ENCODE peak calls at places on chromosomes 2 and 18, in ten cellular contexts. O, B, X, H, T, Q, A, I, G and V are unnamed samples.

GRCh38 chr2:70871398-70872211 is 36.0 kb upstream of the CD207 start:
- DNase-seq in O (peak), X (peak), I (peak), H (peak), Q (peak), A (peak), G (peak), T (peak), B (peak), V (peak)

GRCh38 chr18:63511285-63511684 is 30.9 kb upstream of the SERPINB12 start:
- DNase-seq in O (no peak), X (peak), B (no peak), T (no peak), H (no peak), A (no peak), Q (no peak), G (peak), I (peak), V (no peak)

GRCh38 chr2:231761735-231762134 is 19.3 kb downstream of the PDE6D start:
- DNase-seq in I (no peak), H (no peak), A (no peak), Q (no peak), T (no peak), X (no peak), B (no peak), G (no peak), O (peak), V (no peak)

GRCh38 chr2:149040451-149040850 is 2.0 kb downstream of the LYPD6B start:
- DNase-seq in B (no peak), T (peak), Q (peak), X (peak), I (no peak), G (peak), A (no peak), O (no peak), H (peak), V (peak)

GRCh38 chr2:154554046-154554445 is 144.4 kb upstream of the KCNJ3 start:
- DNase-seq in X (no peak), Q (no peak), H (no peak), G (no peak), O (no peak), T (no peak), I (no peak), A (no peak), B (no peak), V (no peak)

GRCh38 chr18:69808399-69808798 is 139.3 kb downstream of the CD226 start:
- DNase-seq in X (no peak), T (no peak), I (no peak), G (no peak), A (no peak), B (no peak), H (no peak), O (no peak), Q (no peak), V (no peak)

GRCh38 chr2:148756292-148756975 is 111.9 kb downstream of the EPC2 start:
- DNase-seq in T (no peak), A (no peak), O (no peak), H (no peak), Q (no peak), I (peak), G (no peak), B (no peak), X (no peak), V (peak)

GRCh38 chr18:32195881-32196815 is 6.3 kb downstream of the MEP1B start:
- DNase-seq in Q (no peak), A (no peak), I (no peak), X (no peak), G (no peak), B (no peak), T (no peak), O (no peak), H (no peak), V (no peak)

GRCh38 chr2:45678791-45679348 is 27.4 kb downstream of the PRKCE start:
- DNase-seq in T (no peak), O (no peak), H (no peak), B (no peak), X (no peak), G (no peak), A (no peak), Q (no peak), I (no peak), V (no peak)

GRCh38 chr18:75139226-75139911 is 69.6 kb downstream of the PTGR3 start:
- DNase-seq in X (no peak), T (no peak), Q (no peak), H (no peak), A (no peak), G (no peak), B (no peak), I (no peak), O (no peak), V (no peak)

GRCh38 chr2:74259191-74259590 is 60.8 kb downstream of the MTHFD2 start:
- DNase-seq in Q (no peak), I (no peak), A (no peak), H (no peak), B (no peak), G (no peak), X (no peak), T (no peak), O (no peak), V (no peak)

GRCh38 chr18:23094411-23095165 is 40.7 kb upstream of the CABLES1 start:
- DNase-seq in B (no peak), Q (no peak), G (peak), O (no peak), A (no peak), I (no peak), X (no peak), H (no peak), T (no peak), V (no peak)

GRCh38 chr2:240325654-240326031 is 109.8 kb upstream of the GPC1 start:
- DNase-seq in T (no peak), A (no peak), X (no peak), O (peak), H (no peak), I (peak), G (no peak), B (peak), Q (no peak), V (peak)

GRCh38 chr2:85438291-85439110 is 20.0 kb downstream of the SH2D6 start:
- DNase-seq in H (no peak), B (peak), O (no peak), Q (peak), A (no peak), X (no peak), T (no peak), I (no peak), G (no peak), V (no peak)

GRCh38 chr2:204743368-204743960 is 198.2 kb downstream of the PARD3B start:
- DNase-seq in X (no peak), O (no peak), Q (no peak), H (no peak), A (no peak), G (no peak), I (no peak), T (no peak), B (no peak), V (no peak)

GRCh38 chr2:213723051-213723560 is 438.8 kb downstream of the SPAG16 start:
- DNase-seq in H (no peak), I (no peak), B (no peak), T (no peak), G (no peak), Q (no peak), X (no peak), O (no peak), A (no peak), V (no peak)

GRCh38 chr18:5238371-5238758 is 41.3 kb upstream of the AKAIN1 start:
- DNase-seq in X (peak), G (peak), H (peak), A (peak), Q (peak), O (peak), I (no peak), T (peak), B (no peak), V (no peak)

GRCh38 chr2:367246-367645 is 79.4 kb upstream of the ALKAL2 start:
- DNase-seq in B (no peak), O (no peak), G (no peak), Q (no peak), I (no peak), A (no peak), T (no peak), H (no peak), X (no peak), V (no peak)

GRCh38 chr2:26735883-26736588 is 28.0 kb upstream of the SLC35F6 start:
- DNase-seq in H (no peak), O (no peak), A (no peak), X (no peak), B (no peak), Q (no peak), G (no peak), T (no peak), I (no peak), V (no peak)

GRCh38 chr2:239293450-239294430 is 107.1 kb downstream of the HDAC4 start:
- DNase-seq in O (no peak), A (peak), H (no peak), G (no peak), Q (no peak), B (no peak), T (peak), X (no peak), I (no peak), V (no peak)

GRCh38 chr18:46619559-46619958 is 37.5 kb downstream of the LOXHD1 start:
- DNase-seq in G (no peak), H (no peak), I (no peak), X (no peak), A (no peak), O (no peak), B (no peak), T (no peak), Q (no peak), V (no peak)

GRCh38 chr2:24334245-24334633 is 26.1 kb downstream of the ITSN2 start:
- DNase-seq in O (no peak), Q (peak), T (no peak), I (peak), G (no peak), B (no peak), H (no peak), X (no peak), A (no peak), V (no peak)

GRCh38 chr2:48397846-48398245 is 132.1 kb upstream of the STON1 start:
- DNase-seq in H (no peak), G (no peak), A (no peak), T (no peak), Q (no peak), X (no peak), I (no peak), O (no peak), B (peak), V (no peak)

GRCh38 chr18:22547807-22548561 is 130.3 kb upstream of the CTAGE1 start:
- DNase-seq in Q (no peak), I (no peak), O (no peak), T (no peak), X (no peak), A (no peak), B (no peak), G (no peak), H (no peak), V (no peak)

GRCh38 chr18:68478246-68478645 is 236.7 kb downstream of the TMX3 start:
- DNase-seq in O (no peak), T (no peak), I (no peak), Q (no peak), X (no peak), B (no peak), A (no peak), H (no peak), G (no peak), V (no peak)

GRCh38 chr2:79114797-79115494 is 5.3 kb upstream of the REG1A start:
- DNase-seq in X (no peak), I (no peak), B (no peak), A (no peak), G (no peak), H (no peak), O (no peak), Q (no peak), T (no peak), V (no peak)

GRCh38 chr18:6816154-6816553 is 86.6 kb downstream of the ARHGAP28 start:
- DNase-seq in X (no peak), G (no peak), Q (no peak), B (no peak), I (no peak), O (no peak), A (no peak), H (no peak), T (no peak), V (no peak)